ENCODE peak calls at places on chromosome 20, in seven cellular contexts. One of them, this sample, is unnamed.

GRCh38 chr20:43916875-43917371 is 2.3 kb downstream of the TOX2 start:
- DNase-seq in naive thymus-derived CD4-positive, alpha-beta T cell: peak; percentile 11
- DNase-seq in NCI-H1417: no peak
- DNase-seq in SW480: no peak
- DNase-seq in activated gamma-delta T cell treated with anti-CD3 and anti-CD28 coated beads, Interleukin-2, amount 50 U/mL, for 16 hours: no peak
- DNase-seq in stimulated activated naive CD8-positive, alpha-beta T cell treated with anti-CD3 and anti-CD28 coated beads, Interleukin-15, Interleukin-2, amounts not matched to agents 100 U/mL and 50 U/mL, for 24 hours: no peak
- DNase-seq in Daoy: no peak
- DNase-seq in this sample: no peak

GRCh38 chr20:64114356-64114971 is 7.1 kb upstream of the NPBWR2 start:
- DNase-seq in naive thymus-derived CD4-positive, alpha-beta T cell: no peak
- DNase-seq in NCI-H1417: no peak
- DNase-seq in SW480: no peak
- DNase-seq in activated gamma-delta T cell treated with anti-CD3 and anti-CD28 coated beads, Interleukin-2, amount 50 U/mL, for 16 hours: no peak
- DNase-seq in stimulated activated naive CD8-positive, alpha-beta T cell treated with anti-CD3 and anti-CD28 coated beads, Interleukin-15, Interleukin-2, amounts not matched to agents 100 U/mL and 50 U/mL, for 24 hours: no peak
- DNase-seq in Daoy: no peak
- DNase-seq in this sample: no peak

GRCh38 chr20:50302463-50303041 is 111.9 kb downstream of the CEBPB start:
- DNase-seq in naive thymus-derived CD4-positive, alpha-beta T cell: no peak
- DNase-seq in NCI-H1417: no peak
- DNase-seq in SW480: no peak
- DNase-seq in activated gamma-delta T cell treated with anti-CD3 and anti-CD28 coated beads, Interleukin-2, amount 50 U/mL, for 16 hours: no peak
- DNase-seq in stimulated activated naive CD8-positive, alpha-beta T cell treated with anti-CD3 and anti-CD28 coated beads, Interleukin-15, Interleukin-2, amounts not matched to agents 100 U/mL and 50 U/mL, for 24 hours: no peak
- DNase-seq in Daoy: no peak
- DNase-seq in this sample: no peak

GRCh38 chr20:23235173-23236027 is 115.2 kb upstream of the NXT1 start:
- DNase-seq in naive thymus-derived CD4-positive, alpha-beta T cell: no peak
- DNase-seq in NCI-H1417: peak; percentile 23
- DNase-seq in SW480: peak; percentile 26
- DNase-seq in activated gamma-delta T cell treated with anti-CD3 and anti-CD28 coated beads, Interleukin-2, amount 50 U/mL, for 16 hours: no peak
- DNase-seq in stimulated activated naive CD8-positive, alpha-beta T cell treated with anti-CD3 and anti-CD28 coated beads, Interleukin-15, Interleukin-2, amounts not matched to agents 100 U/mL and 50 U/mL, for 24 hours: peak; percentile 48
- DNase-seq in Daoy: peak; percentile 58
- DNase-seq in this sample: no peak

GRCh38 chr20:63696311-63696627 is 183 bp upstream of the TNFRSF6B start:
- DNase-seq in naive thymus-derived CD4-positive, alpha-beta T cell: peak; percentile 37
- DNase-seq in NCI-H1417: no peak
- DNase-seq in SW480: peak; percentile 74
- DNase-seq in activated gamma-delta T cell treated with anti-CD3 and anti-CD28 coated beads, Interleukin-2, amount 50 U/mL, for 16 hours: no peak
- DNase-seq in stimulated activated naive CD8-positive, alpha-beta T cell treated with anti-CD3 and anti-CD28 coated beads, Interleukin-15, Interleukin-2, amounts not matched to agents 100 U/mL and 50 U/mL, for 24 hours: peak; percentile 51
- DNase-seq in Daoy: peak; percentile 71
- DNase-seq in this sample: no peak

GRCh38 chr20:62907377-62908317 is 18.7 kb downstream of the DIDO1 start:
- DNase-seq in naive thymus-derived CD4-positive, alpha-beta T cell: peak; percentile 46
- DNase-seq in NCI-H1417: no peak
- DNase-seq in SW480: no peak
- DNase-seq in activated gamma-delta T cell treated with anti-CD3 and anti-CD28 coated beads, Interleukin-2, amount 50 U/mL, for 16 hours: no peak
- DNase-seq in stimulated activated naive CD8-positive, alpha-beta T cell treated with anti-CD3 and anti-CD28 coated beads, Interleukin-15, Interleukin-2, amounts not matched to agents 100 U/mL and 50 U/mL, for 24 hours: peak; percentile 53
- DNase-seq in Daoy: no peak
- DNase-seq in this sample: no peak

GRCh38 chr20:25532971-25533391 is 52.4 kb downstream of the NINL start:
- DNase-seq in naive thymus-derived CD4-positive, alpha-beta T cell: no peak
- DNase-seq in NCI-H1417: no peak
- DNase-seq in SW480: no peak
- DNase-seq in activated gamma-delta T cell treated with anti-CD3 and anti-CD28 coated beads, Interleukin-2, amount 50 U/mL, for 16 hours: no peak
- DNase-seq in stimulated activated naive CD8-positive, alpha-beta T cell treated with anti-CD3 and anti-CD28 coated beads, Interleukin-15, Interleukin-2, amounts not matched to agents 100 U/mL and 50 U/mL, for 24 hours: no peak
- DNase-seq in Daoy: no peak
- DNase-seq in this sample: no peak

GRCh38 chr20:31811796-31812728 is 7.1 kb upstream of the MYLK2 start:
- DNase-seq in naive thymus-derived CD4-positive, alpha-beta T cell: no peak
- DNase-seq in NCI-H1417: no peak
- DNase-seq in SW480: no peak
- DNase-seq in activated gamma-delta T cell treated with anti-CD3 and anti-CD28 coated beads, Interleukin-2, amount 50 U/mL, for 16 hours: no peak
- DNase-seq in stimulated activated naive CD8-positive, alpha-beta T cell treated with anti-CD3 and anti-CD28 coated beads, Interleukin-15, Interleukin-2, amounts not matched to agents 100 U/mL and 50 U/mL, for 24 hours: no peak
- DNase-seq in Daoy: peak; percentile 61
- DNase-seq in this sample: no peak

GRCh38 chr20:5947276-5947675 is 3.1 kb downstream of the TRMT6 start:
- DNase-seq in naive thymus-derived CD4-positive, alpha-beta T cell: no peak
- DNase-seq in NCI-H1417: no peak
- DNase-seq in SW480: no peak
- DNase-seq in activated gamma-delta T cell treated with anti-CD3 and anti-CD28 coated beads, Interleukin-2, amount 50 U/mL, for 16 hours: no peak
- DNase-seq in stimulated activated naive CD8-positive, alpha-beta T cell treated with anti-CD3 and anti-CD28 coated beads, Interleukin-15, Interleukin-2, amounts not matched to agents 100 U/mL and 50 U/mL, for 24 hours: peak; percentile 46
- DNase-seq in Daoy: no peak
- DNase-seq in this sample: no peak

GRCh38 chr20:57414867-57415592 is 23.8 kb downstream of the RBM38 start:
- DNase-seq in naive thymus-derived CD4-positive, alpha-beta T cell: no peak
- DNase-seq in NCI-H1417: no peak
- DNase-seq in SW480: no peak
- DNase-seq in activated gamma-delta T cell treated with anti-CD3 and anti-CD28 coated beads, Interleukin-2, amount 50 U/mL, for 16 hours: no peak
- DNase-seq in stimulated activated naive CD8-positive, alpha-beta T cell treated with anti-CD3 and anti-CD28 coated beads, Interleukin-15, Interleukin-2, amounts not matched to agents 100 U/mL and 50 U/mL, for 24 hours: no peak
- DNase-seq in Daoy: peak; percentile 70
- DNase-seq in this sample: no peak

GRCh38 chr20:8654486-8654885 is 414.4 kb upstream of the PLCB4 start:
- DNase-seq in naive thymus-derived CD4-positive, alpha-beta T cell: no peak
- DNase-seq in NCI-H1417: no peak
- DNase-seq in SW480: no peak
- DNase-seq in activated gamma-delta T cell treated with anti-CD3 and anti-CD28 coated beads, Interleukin-2, amount 50 U/mL, for 16 hours: no peak
- DNase-seq in stimulated activated naive CD8-positive, alpha-beta T cell treated with anti-CD3 and anti-CD28 coated beads, Interleukin-15, Interleukin-2, amounts not matched to agents 100 U/mL and 50 U/mL, for 24 hours: no peak
- DNase-seq in Daoy: no peak
- DNase-seq in this sample: no peak

GRCh38 chr20:41830702-41831101 is 212.5 kb upstream of the CHD6 start:
- DNase-seq in naive thymus-derived CD4-positive, alpha-beta T cell: no peak
- DNase-seq in NCI-H1417: no peak
- DNase-seq in SW480: no peak
- DNase-seq in activated gamma-delta T cell treated with anti-CD3 and anti-CD28 coated beads, Interleukin-2, amount 50 U/mL, for 16 hours: no peak
- DNase-seq in stimulated activated naive CD8-positive, alpha-beta T cell treated with anti-CD3 and anti-CD28 coated beads, Interleukin-15, Interleukin-2, amounts not matched to agents 100 U/mL and 50 U/mL, for 24 hours: no peak
- DNase-seq in Daoy: no peak
- DNase-seq in this sample: no peak

GRCh38 chr20:36334281-36335075 is 28.3 kb downstream of the DLGAP4 start:
- DNase-seq in naive thymus-derived CD4-positive, alpha-beta T cell: no peak
- DNase-seq in NCI-H1417: no peak
- DNase-seq in SW480: no peak
- DNase-seq in activated gamma-delta T cell treated with anti-CD3 and anti-CD28 coated beads, Interleukin-2, amount 50 U/mL, for 16 hours: no peak
- DNase-seq in stimulated activated naive CD8-positive, alpha-beta T cell treated with anti-CD3 and anti-CD28 coated beads, Interleukin-15, Interleukin-2, amounts not matched to agents 100 U/mL and 50 U/mL, for 24 hours: no peak
- DNase-seq in Daoy: no peak
- DNase-seq in this sample: no peak

GRCh38 chr20:36004045-36004444 is 35.7 kb downstream of the CNBD2 start:
- DNase-seq in naive thymus-derived CD4-positive, alpha-beta T cell: no peak
- DNase-seq in NCI-H1417: no peak
- DNase-seq in SW480: no peak
- DNase-seq in activated gamma-delta T cell treated with anti-CD3 and anti-CD28 coated beads, Interleukin-2, amount 50 U/mL, for 16 hours: no peak
- DNase-seq in stimulated activated naive CD8-positive, alpha-beta T cell treated with anti-CD3 and anti-CD28 coated beads, Interleukin-15, Interleukin-2, amounts not matched to agents 100 U/mL and 50 U/mL, for 24 hours: no peak
- DNase-seq in Daoy: no peak
- DNase-seq in this sample: no peak

GRCh38 chr20:56400001-56400640 is 7.7 kb downstream of the CSTF1 start:
- DNase-seq in naive thymus-derived CD4-positive, alpha-beta T cell: peak; percentile 67
- DNase-seq in NCI-H1417: peak; percentile 29
- DNase-seq in SW480: peak; percentile 68
- DNase-seq in activated gamma-delta T cell treated with anti-CD3 and anti-CD28 coated beads, Interleukin-2, amount 50 U/mL, for 16 hours: peak; percentile 43
- DNase-seq in stimulated activated naive CD8-positive, alpha-beta T cell treated with anti-CD3 and anti-CD28 coated beads, Interleukin-15, Interleukin-2, amounts not matched to agents 100 U/mL and 50 U/mL, for 24 hours: peak; percentile 67
- DNase-seq in Daoy: peak; percentile 46
- DNase-seq in this sample: peak; percentile 16

GRCh38 chr20:46027245-46027853 is 1.7 kb upstream of the SLC12A5 start:
- DNase-seq in naive thymus-derived CD4-positive, alpha-beta T cell: no peak
- DNase-seq in NCI-H1417: no peak
- DNase-seq in SW480: peak; percentile 59
- DNase-seq in activated gamma-delta T cell treated with anti-CD3 and anti-CD28 coated beads, Interleukin-2, amount 50 U/mL, for 16 hours: no peak
- DNase-seq in stimulated activated naive CD8-positive, alpha-beta T cell treated with anti-CD3 and anti-CD28 coated beads, Interleukin-15, Interleukin-2, amounts not matched to agents 100 U/mL and 50 U/mL, for 24 hours: peak; percentile 34
- DNase-seq in Daoy: peak; percentile 46
- DNase-seq in this sample: no peak

GRCh38 chr20:7622399-7622961 is 317.8 kb downstream of the HAO1 start:
- DNase-seq in naive thymus-derived CD4-positive, alpha-beta T cell: no peak
- DNase-seq in NCI-H1417: no peak
- DNase-seq in SW480: no peak
- DNase-seq in activated gamma-delta T cell treated with anti-CD3 and anti-CD28 coated beads, Interleukin-2, amount 50 U/mL, for 16 hours: no peak
- DNase-seq in stimulated activated naive CD8-positive, alpha-beta T cell treated with anti-CD3 and anti-CD28 coated beads, Interleukin-15, Interleukin-2, amounts not matched to agents 100 U/mL and 50 U/mL, for 24 hours: no peak
- DNase-seq in Daoy: no peak
- DNase-seq in this sample: no peak

GRCh38 chr20:3777726-3778629 is 3.3 kb downstream of the SPEF1 start:
- DNase-seq in naive thymus-derived CD4-positive, alpha-beta T cell: no peak
- DNase-seq in NCI-H1417: peak; percentile 45
- DNase-seq in SW480: peak; percentile 67
- DNase-seq in activated gamma-delta T cell treated with anti-CD3 and anti-CD28 coated beads, Interleukin-2, amount 50 U/mL, for 16 hours: no peak
- DNase-seq in stimulated activated naive CD8-positive, alpha-beta T cell treated with anti-CD3 and anti-CD28 coated beads, Interleukin-15, Interleukin-2, amounts not matched to agents 100 U/mL and 50 U/mL, for 24 hours: peak; percentile 65
- DNase-seq in Daoy: peak; percentile 59
- DNase-seq in this sample: no peak

GRCh38 chr20:25149986-25150385 is 45.5 kb upstream of the ENTPD6 start:
- DNase-seq in naive thymus-derived CD4-positive, alpha-beta T cell: no peak
- DNase-seq in NCI-H1417: no peak
- DNase-seq in SW480: no peak
- DNase-seq in activated gamma-delta T cell treated with anti-CD3 and anti-CD28 coated beads, Interleukin-2, amount 50 U/mL, for 16 hours: no peak
- DNase-seq in stimulated activated naive CD8-positive, alpha-beta T cell treated with anti-CD3 and anti-CD28 coated beads, Interleukin-15, Interleukin-2, amounts not matched to agents 100 U/mL and 50 U/mL, for 24 hours: no peak
- DNase-seq in Daoy: no peak
- DNase-seq in this sample: no peak

GRCh38 chr20:62198496-62198895 is 15.7 kb downstream of the MTG2 start:
- DNase-seq in naive thymus-derived CD4-positive, alpha-beta T cell: no peak
- DNase-seq in NCI-H1417: no peak
- DNase-seq in SW480: no peak
- DNase-seq in activated gamma-delta T cell treated with anti-CD3 and anti-CD28 coated beads, Interleukin-2, amount 50 U/mL, for 16 hours: no peak
- DNase-seq in stimulated activated naive CD8-positive, alpha-beta T cell treated with anti-CD3 and anti-CD28 coated beads, Interleukin-15, Interleukin-2, amounts not matched to agents 100 U/mL and 50 U/mL, for 24 hours: no peak
- DNase-seq in Daoy: no peak
- DNase-seq in this sample: no peak

GRCh38 chr20:46694484-46694883 is 5.2 kb upstream of the TP53RK start:
- DNase-seq in naive thymus-derived CD4-positive, alpha-beta T cell: no peak
- DNase-seq in NCI-H1417: no peak
- DNase-seq in SW480: peak; percentile 57
- DNase-seq in activated gamma-delta T cell treated with anti-CD3 and anti-CD28 coated beads, Interleukin-2, amount 50 U/mL, for 16 hours: no peak
- DNase-seq in stimulated activated naive CD8-positive, alpha-beta T cell treated with anti-CD3 and anti-CD28 coated beads, Interleukin-15, Interleukin-2, amounts not matched to agents 100 U/mL and 50 U/mL, for 24 hours: no peak
- DNase-seq in Daoy: peak; percentile 36
- DNase-seq in this sample: no peak

GRCh38 chr20:25219365-25219764 is 23.9 kb downstream of the ENTPD6 start:
- DNase-seq in naive thymus-derived CD4-positive, alpha-beta T cell: no peak
- DNase-seq in NCI-H1417: no peak
- DNase-seq in SW480: no peak
- DNase-seq in activated gamma-delta T cell treated with anti-CD3 and anti-CD28 coated beads, Interleukin-2, amount 50 U/mL, for 16 hours: no peak
- DNase-seq in stimulated activated naive CD8-positive, alpha-beta T cell treated with anti-CD3 and anti-CD28 coated beads, Interleukin-15, Interleukin-2, amounts not matched to agents 100 U/mL and 50 U/mL, for 24 hours: no peak
- DNase-seq in Daoy: no peak
- DNase-seq in this sample: no peak

GRCh38 chr20:32017711-32018251 is 7.5 kb downstream of the CCM2L start:
- DNase-seq in naive thymus-derived CD4-positive, alpha-beta T cell: peak; percentile 58
- DNase-seq in NCI-H1417: peak; percentile 94
- DNase-seq in SW480: peak; percentile 96
- DNase-seq in activated gamma-delta T cell treated with anti-CD3 and anti-CD28 coated beads, Interleukin-2, amount 50 U/mL, for 16 hours: no peak
- DNase-seq in stimulated activated naive CD8-positive, alpha-beta T cell treated with anti-CD3 and anti-CD28 coated beads, Interleukin-15, Interleukin-2, amounts not matched to agents 100 U/mL and 50 U/mL, for 24 hours: peak; percentile 27
- DNase-seq in Daoy: peak; percentile 19
- DNase-seq in this sample: peak; percentile 46

GRCh38 chr20:39111359-39112195 is 149.4 kb downstream of the DHX35 start:
- DNase-seq in naive thymus-derived CD4-positive, alpha-beta T cell: no peak
- DNase-seq in NCI-H1417: no peak
- DNase-seq in SW480: no peak
- DNase-seq in activated gamma-delta T cell treated with anti-CD3 and anti-CD28 coated beads, Interleukin-2, amount 50 U/mL, for 16 hours: no peak
- DNase-seq in stimulated activated naive CD8-positive, alpha-beta T cell treated with anti-CD3 and anti-CD28 coated beads, Interleukin-15, Interleukin-2, amounts not matched to agents 100 U/mL and 50 U/mL, for 24 hours: no peak
- DNase-seq in Daoy: no peak
- DNase-seq in this sample: no peak

GRCh38 chr20:6956574-6956973 is 189.1 kb downstream of the BMP2 start:
- DNase-seq in naive thymus-derived CD4-positive, alpha-beta T cell: no peak
- DNase-seq in NCI-H1417: no peak
- DNase-seq in SW480: no peak
- DNase-seq in activated gamma-delta T cell treated with anti-CD3 and anti-CD28 coated beads, Interleukin-2, amount 50 U/mL, for 16 hours: no peak
- DNase-seq in stimulated activated naive CD8-positive, alpha-beta T cell treated with anti-CD3 and anti-CD28 coated beads, Interleukin-15, Interleukin-2, amounts not matched to agents 100 U/mL and 50 U/mL, for 24 hours: no peak
- DNase-seq in Daoy: peak; percentile 2
- DNase-seq in this sample: no peak